ENCODE peak calls at places on chromosomes 3 and 15, in five cellular contexts. K, Y, P, I and H are unnamed samples.

GRCh38 chr15:68413363-68414255 is 18.4 kb downstream of the ITGA11 start:
- DNase-seq in Y (no peak), I (no peak), P (no peak), K (no peak), H (no peak)

GRCh38 chr3:159080236-159080635 is 278.4 kb downstream of the MFSD1 start:
- DNase-seq in K (no peak), I (no peak), Y (no peak), P (no peak), H (no peak)

GRCh38 chr15:73752817-73753214 is 335 bp downstream of the INSYN1 start:
- DNase-seq in K (no peak), I (no peak), Y (no peak), P (no peak), H (peak; percentile 23)

GRCh38 chr3:150349314-150350097 is 58.6 kb upstream of the TSC22D2 start:
- DNase-seq in I (no peak), Y (no peak), K (peak; percentile 40), P (no peak), H (no peak)

GRCh38 chr15:31353931-31354330 is 27.3 kb downstream of the KLF13 start:
- DNase-seq in Y (no peak), P (no peak), I (no peak), K (no peak), H (no peak)

GRCh38 chr3:149443545-149443912 is 31.0 kb upstream of the TM4SF4 start:
- DNase-seq in I (no peak), P (no peak), Y (no peak), K (no peak), H (no peak)

GRCh38 chr3:143121240-143122088 is 1.9 kb downstream of the CHST2 start:
- DNase-seq in Y (no peak), K (peak; percentile 50), I (no peak), P (no peak), H (peak; percentile 44)

GRCh38 chr3:135982922-135983581 is 17.5 kb downstream of the PPP2R3A start:
- DNase-seq in P (no peak), Y (no peak), K (no peak), I (no peak), H (no peak)

GRCh38 chr3:65907232-65908130 is 131.2 kb downstream of the MAGI1 start:
- DNase-seq in I (no peak), K (no peak), Y (no peak), P (no peak), H (no peak)

GRCh38 chr3:49351521-49352011 is 6.6 kb downstream of the GPX1 start:
- DNase-seq in Y (no peak), K (peak; percentile 67), P (no peak), I (no peak), H (no peak)

GRCh38 chr15:56733131-56734012 is at the start of gene ZNF280D:
- DNase-seq in K (peak; percentile 95), Y (no peak), P (peak; percentile 57), I (no peak), H (peak; percentile 92)
- TF ChIP-seq EP300 in K (no peak), Y (peak; percentile 25), P (no peak), I (no peak), H (peak; percentile 5)

DNA sequence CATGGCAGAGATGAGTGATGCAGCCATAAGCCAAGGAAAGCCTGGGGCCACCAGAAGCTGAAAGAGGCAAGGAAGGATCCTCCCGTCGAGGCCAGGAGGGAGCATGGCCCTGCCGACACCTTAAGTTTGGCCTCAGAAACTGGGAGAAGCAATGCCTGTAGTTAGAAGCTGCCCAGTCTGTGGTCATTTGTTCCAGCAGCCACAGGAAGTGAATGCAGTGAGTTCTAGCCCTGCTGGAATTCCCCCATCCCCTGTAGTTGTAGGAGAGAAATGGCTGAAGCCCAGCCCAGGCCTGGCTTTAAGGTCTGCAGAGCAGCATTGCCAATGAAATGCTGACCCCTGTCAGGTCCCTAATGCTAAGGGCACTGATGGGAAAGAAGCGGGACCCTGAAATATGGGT is 12.2 kb upstream of the CHSY1 start:
- DNase-seq in I (peak; percentile 45), K (no peak), Y (no peak), P (no peak), H (no peak)
- TF ChIP-seq CEBPB in I (no peak), K (no peak), Y (no peak), P (no peak), H (no peak)

GRCh38 chr15:41894791-41895463 is 1.1 kb upstream of the SPTBN5 start:
- DNase-seq in P (peak; percentile 35), Y (no peak), K (peak; percentile 13), I (peak; percentile 54), H (peak; percentile 71)
- TF ChIP-seq EP300 in P (no peak), Y (no peak), K (no peak), I (no peak), H (no peak)

GRCh38 chr15:59993950-59994401 is 10.1 kb upstream of the FOXB1 start:
- DNase-seq in P (no peak), I (no peak), K (no peak), Y (no peak), H (no peak)
- TF ChIP-seq CEBPB in P (no peak), I (no peak), K (no peak), Y (no peak), H (no peak)

DNA sequence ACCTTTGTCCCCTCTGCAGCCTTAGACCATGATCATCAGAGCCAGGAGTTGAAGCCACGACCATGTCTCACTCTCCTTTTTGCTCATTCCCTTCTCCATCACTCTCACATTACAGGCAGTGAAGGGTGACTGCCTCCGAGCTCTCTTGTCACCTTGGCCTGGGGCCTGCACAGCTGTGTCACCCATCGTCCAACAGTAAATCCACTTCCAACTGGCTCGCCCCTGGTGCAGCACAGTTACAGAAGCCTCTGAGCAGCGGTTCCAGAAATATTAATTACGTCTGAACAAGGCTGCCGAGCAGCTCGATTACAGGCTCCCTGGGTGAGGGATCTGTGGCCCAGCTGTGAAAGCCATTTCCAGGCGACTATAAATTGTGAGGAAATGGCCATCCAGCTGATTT is 528.2 kb downstream of the NR2F2 start:
- DNase-seq in Y (no peak), I (no peak), K (no peak), P (no peak), H (no peak)
- TF ChIP-seq EP300 in Y (no peak), I (no peak), K (no peak), P (no peak), H (no peak)